ENCODE peak calls at places on chromosomes 13 and 19, in six cellular contexts. T, R, J, F, H and W are unnamed samples.

GRCh38 chr13:97385854-97386253 is 48.1 kb upstream of the RAP2A start:
- DNase-seq in F (no peak), H (no peak), R (no peak), J (no peak), T (no peak), W (no peak)

GRCh38 chr13:25688524-25688923 is 316.8 kb downstream of the ATP8A2 start:
- DNase-seq in F (no peak), R (no peak), J (no peak), T (no peak), H (no peak), W (no peak)

GRCh38 chr13:85616275-85616674 is 182.9 kb downstream of the SLITRK6 start:
- DNase-seq in F (no peak), H (no peak), T (no peak), J (no peak), R (no peak), W (no peak)

GRCh38 chr13:76455960-76456359 is 430.2 kb downstream of the KCTD12 start:
- DNase-seq in T (no peak), R (no peak), J (no peak), F (no peak), H (no peak), W (no peak)

GRCh38 chr19:29241324-29241723 is 28.4 kb upstream of the UQCRFS1 start:
- DNase-seq in J (no peak), F (no peak), R (no peak), H (no peak), T (no peak), W (no peak)

GRCh38 chr19:40465025-40465780 is at the start of gene BLVRB:
- DNase-seq in R (peak), F (no peak), H (no peak), J (peak), T (peak), W (peak)

GRCh38 chr19:28429356-28429755 is 783.6 kb downstream of the UQCRFS1 start:
- DNase-seq in H (no peak), J (no peak), F (no peak), R (no peak), T (no peak), W (no peak)

GRCh38 chr19:35032356-35032865 is 2.1 kb downstream of the SCN1B start:
- DNase-seq in F (no peak), T (no peak), R (no peak), J (no peak), H (no peak), W (no peak)